ENCODE peak calls at places on chromosomes 4 and X, in eight cellular contexts. G is activated gamma-delta T cell; E is memory B cell; O is GM12878; I is breast epithelium; Y is activated T-cell treated with anti-CD3 and anti-CD28 coated beads, Interleukin-2, amount 50 U/mL, for 72 hours; V is lower lobe of right lung; K is activated CD4-positive, alpha-beta T cell treated with anti-CD3 and anti-CD28 coated beads, Interleukin-2, amount 10 ng/mL, durations not matched to agents 7 days and 5 days. L is an unnamed sample.

GRCh38 chr4:113222006-113222405 is 172.6 kb downstream of the ANK2 start:
- DNase-seq in E (no peak), G (no peak), I (no peak), O (no peak), V (no peak), K (no peak), Y (no peak), L (no peak)

GRCh38 chr4:182624281-182624680 is 292.9 kb downstream of the DCTD start:
- DNase-seq in V (no peak), E (no peak), Y (no peak), K (no peak), G (no peak), O (no peak), I (no peak), L (no peak)

GRCh38 chr4:39668835-39669234 is 29.1 kb upstream of the UBE2K start:
- DNase-seq in I (no peak), V (no peak), E (no peak), K (no peak), O (no peak), Y (no peak), G (no peak), L (no peak)

GRCh38 chr4:1410491-1411325 is 4.5 kb upstream of the NKX1-1 start:
- DNase-seq in E (no peak), K (peak), V (peak), Y (peak), G (no peak), O (no peak), I (peak), L (peak)

GRCh38 chrX:83845397-83845796 is 15.5 kb upstream of the CYLC1 start:
- DNase-seq in O (no peak), E (no peak), V (no peak), G (no peak), K (no peak), Y (no peak), I (no peak), L (no peak)

GRCh38 chrX:44506688-44507087 is 36.0 kb downstream of the FUNDC1 start:
- DNase-seq in Y (no peak), V (no peak), I (no peak), O (no peak), G (no peak), K (no peak), E (no peak), L (no peak)

GRCh38 chr4:47383829-47384427 is 79.6 kb downstream of the COMMD8 start:
- DNase-seq in E (no peak), K (no peak), O (no peak), Y (no peak), I (no peak), G (no peak), V (no peak), L (no peak)

GRCh38 chrX:150205011-150205410 is 158.1 kb upstream of the MAMLD1 start:
- DNase-seq in K (no peak), I (no peak), V (no peak), G (no peak), E (no peak), O (no peak), Y (no peak), L (no peak)

GRCh38 chr4:126839066-126839465 is 793.7 kb upstream of the INTU start:
- DNase-seq in I (no peak), Y (no peak), G (no peak), K (no peak), V (no peak), O (no peak), E (no peak), L (no peak)

GRCh38 chr4:10173754-10174749 is 57.5 kb upstream of the WDR1 start:
- DNase-seq in I (peak), O (no peak), Y (no peak), K (no peak), E (no peak), V (peak), G (no peak), L (no peak)

GRCh38 chrX:107389726-107390125 is 59.7 kb upstream of the FRMPD3 start:
- DNase-seq in G (no peak), Y (no peak), V (no peak), I (no peak), K (no peak), E (no peak), O (no peak), L (no peak)

GRCh38 chrX:153157450-153157849 is 21.6 kb upstream of the MAGEA1 start:
- DNase-seq in O (no peak), E (no peak), V (no peak), I (no peak), G (no peak), K (no peak), Y (no peak), L (no peak)

GRCh38 chr4:985123-985830 is 1.6 kb upstream of the IDUA start:
- DNase-seq in Y (peak), G (peak), O (no peak), V (peak), K (peak), E (no peak), I (no peak), L (no peak)